ENCODE peak calls at places on chromosomes 1 and 21, in six cellular contexts. N is A549; H is epithelial cell of esophagus; Q is neural progenitor cell; X is heart left ventricle; S is CD8-positive, alpha-beta T cell. K is an unnamed sample.

GRCh38 chr21:34807146-34807880 is 138.5 kb downstream of the CLIC6 start:
- DNase-seq in N (peak), H (peak), Q (no peak), X (no peak), S (peak), K (peak)

GRCh38 chr21:33908760-33909159 is 6.8 kb downstream of the ATP5PO start:
- DNase-seq in N (no peak), H (no peak), Q (no peak), X (no peak), S (no peak), K (no peak)

GRCh38 chr1:6028042-6028895 is 17.4 kb upstream of the KCNAB2 start:
- DNase-seq in N (no peak), H (peak), Q (no peak), X (no peak), S (peak), K (peak)

GRCh38 chr1:244796719-244797406 is 38.6 kb upstream of the COX20 start:
- DNase-seq in N (peak), H (peak), Q (peak), X (peak), S (peak), K (peak)

GRCh38 chr1:210558302-210558701 is 229.6 kb downstream of the HHAT start:
- DNase-seq in N (no peak), H (no peak), Q (no peak), X (peak), S (no peak), K (no peak)

GRCh38 chr21:41762236-41762635 is 4.6 kb downstream of the RIPK4 start:
- DNase-seq in N (no peak), H (no peak), Q (peak), X (no peak), S (no peak), K (no peak)

GRCh38 chr21:37072239-37072987 is 458 bp downstream of the PIGP start:
- DNase-seq in N (peak), H (peak), Q (peak), X (peak), S (peak), K (peak)

GRCh38 chr21:38760017-38760761 is 45.5 kb upstream of the ETS2 start:
- DNase-seq in N (no peak), H (no peak), Q (peak), X (no peak), S (no peak), K (no peak)

GRCh38 chr1:8169364-8170058 is 143.4 kb upstream of the ERRFI1 start:
- DNase-seq in N (peak), H (peak), Q (no peak), X (peak), S (peak), K (peak)

GRCh38 chr1:227765261-227766014 is 30.2 kb downstream of the SNAP47 start:
- DNase-seq in N (no peak), H (no peak), Q (no peak), X (peak), S (no peak), K (no peak)

GRCh38 chr1:12142891-12143630 is 23.7 kb upstream of the TNFRSF1B start:
- DNase-seq in N (no peak), H (no peak), Q (no peak), X (peak), S (no peak), K (no peak)

GRCh38 chr1:161139765-161140164 is 7.3 kb upstream of the DEDD start:
- DNase-seq in N (peak), H (peak), Q (peak), X (no peak), S (peak), K (peak)

GRCh38 chr1:82485591-82486369 is 685.0 kb downstream of the ADGRL2 start:
- DNase-seq in N (no peak), H (peak), Q (peak), X (peak), S (no peak), K (peak)

GRCh38 chr1:227899820-227900449 is 47.8 kb downstream of the WNT9A start:
- DNase-seq in N (no peak), H (no peak), Q (no peak), X (peak), S (peak), K (no peak)

GRCh38 chr21:41847066-41847804 is 31.9 kb downstream of the PRDM15 start:
- DNase-seq in N (no peak), H (no peak), Q (peak), X (no peak), S (no peak), K (no peak)

GRCh38 chr1:233566886-233567285 is 47.0 kb upstream of the KCNK1 start:
- DNase-seq in N (no peak), H (no peak), Q (no peak), X (no peak), S (no peak), K (no peak)

GRCh38 chr1:180636138-180636537 is 4.3 kb downstream of the XPR1 start:
- DNase-seq in N (no peak), H (peak), Q (no peak), X (no peak), S (no peak), K (peak)

GRCh38 chr21:39125752-39126485 is 57.3 kb downstream of the PSMG1 start:
- DNase-seq in N (no peak), H (peak), Q (peak), X (peak), S (no peak), K (peak)

GRCh38 chr1:27355683-27356082 is 11.1 kb downstream of the MAP3K6 start:
- DNase-seq in N (no peak), H (no peak), Q (no peak), X (no peak), S (no peak), K (no peak)

GRCh38 chr21:32520885-32521735 is 64.2 kb downstream of the TCP10L start:
- DNase-seq in N (no peak), H (peak), Q (no peak), X (peak), S (no peak), K (peak)

GRCh38 chr21:45493401-45494001 is 48.7 kb downstream of the SLC19A1 start:
- DNase-seq in N (no peak), H (no peak), Q (no peak), X (no peak), S (no peak), K (no peak)
- TF ChIP-seq CTCF in N (no peak), H (no peak), Q (no peak), X (no peak), S (no peak), K (no peak)

GRCh38 chr1:30522031-30523004 is 201.1 kb downstream of the MATN1 start:
- DNase-seq in N (no peak), H (peak), Q (no peak), X (peak), S (no peak), K (peak)
- H3K4me3 ChIP-seq in N (no peak), H (no peak), Q (no peak), X (no peak), S (no peak), K (no peak)

DNA sequence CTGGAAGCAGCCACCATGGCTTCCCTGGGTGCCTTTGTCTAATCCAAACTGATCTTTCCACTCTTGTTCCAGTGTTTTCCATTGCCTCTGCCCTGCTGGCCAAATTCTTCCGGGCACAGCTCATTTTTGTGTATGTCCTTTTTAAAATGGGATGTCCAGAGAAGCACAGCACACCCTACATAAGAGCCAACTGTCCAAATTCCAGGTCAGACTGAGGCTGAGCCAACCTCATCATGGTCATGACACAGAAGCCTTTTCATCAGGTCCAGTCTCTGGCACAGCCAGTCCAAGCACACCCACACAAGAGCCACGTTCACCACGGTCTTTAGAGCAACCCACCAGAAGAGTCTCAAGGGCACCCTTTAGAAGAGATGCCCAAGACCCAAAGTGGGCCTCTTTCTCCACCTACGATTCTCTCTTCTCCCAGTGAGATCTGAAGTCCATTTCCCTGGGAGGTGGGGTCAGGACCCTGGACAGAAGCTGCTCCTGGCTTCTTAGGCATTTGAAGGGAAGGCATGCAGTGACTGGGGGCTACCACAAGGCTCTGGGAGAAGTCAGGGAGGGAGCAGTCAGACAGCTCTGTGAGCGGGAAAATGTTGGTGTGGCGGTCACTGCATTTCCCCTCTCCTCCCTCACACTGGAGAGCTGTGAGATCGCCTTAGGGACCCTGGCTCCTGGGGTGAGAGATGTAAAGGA is 53.2 kb downstream of the SYT2 start:
- DNase-seq in N (peak), H (peak), Q (peak), X (no peak), S (no peak), K (peak)
- TF ChIP-seq CTCF in N (no peak), H (no peak), Q (peak), X (no peak), S (no peak), K (peak)

DNA sequence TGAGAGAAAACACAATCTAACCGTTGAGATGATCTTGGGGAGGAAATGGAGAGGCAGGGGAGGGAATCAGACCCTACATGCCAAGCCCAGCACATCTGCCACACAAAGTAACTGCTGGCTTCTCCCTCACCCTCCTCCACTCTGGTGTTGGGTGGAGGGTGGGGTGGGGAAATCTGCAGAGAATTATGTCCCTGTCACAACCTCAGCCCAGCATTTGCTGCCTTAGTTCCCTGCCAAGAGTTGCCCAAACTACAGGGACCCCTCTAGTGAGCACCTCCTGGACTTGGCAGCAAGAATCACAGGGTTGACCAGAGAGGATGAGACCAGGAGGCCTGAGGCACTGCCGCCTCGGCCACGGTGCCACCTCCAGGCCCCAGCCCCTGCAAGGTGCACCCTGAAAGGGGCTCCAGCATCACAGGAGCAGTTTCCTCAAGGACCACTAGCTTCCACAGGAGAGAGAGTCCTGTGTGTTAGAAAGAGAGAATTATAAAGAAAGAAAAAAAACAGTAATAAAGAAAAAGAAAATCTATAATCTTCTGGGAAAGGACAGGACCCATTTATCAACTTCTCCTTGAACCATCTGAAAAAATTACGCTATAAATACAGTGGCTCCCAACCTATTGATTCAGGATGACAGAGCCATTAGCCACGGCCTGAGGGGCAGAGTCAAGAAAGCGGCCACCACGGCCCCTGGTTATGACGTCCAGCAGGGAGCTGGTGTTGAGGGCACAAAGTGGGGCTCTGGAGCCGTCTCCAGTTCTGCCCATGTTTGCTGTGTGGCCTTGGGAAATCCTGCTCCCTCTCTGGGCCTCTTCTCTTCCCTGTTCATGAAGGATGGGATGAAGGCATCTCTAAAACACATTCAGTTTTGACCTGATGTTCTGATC is 451.7 kb downstream of the MATN1 start:
- DNase-seq in N (no peak), H (no peak), Q (no peak), X (no peak), S (no peak), K (no peak)
- H3K4me3 ChIP-seq in N (no peak), H (no peak), Q (no peak), X (no peak), S (no peak), K (no peak)

DNA sequence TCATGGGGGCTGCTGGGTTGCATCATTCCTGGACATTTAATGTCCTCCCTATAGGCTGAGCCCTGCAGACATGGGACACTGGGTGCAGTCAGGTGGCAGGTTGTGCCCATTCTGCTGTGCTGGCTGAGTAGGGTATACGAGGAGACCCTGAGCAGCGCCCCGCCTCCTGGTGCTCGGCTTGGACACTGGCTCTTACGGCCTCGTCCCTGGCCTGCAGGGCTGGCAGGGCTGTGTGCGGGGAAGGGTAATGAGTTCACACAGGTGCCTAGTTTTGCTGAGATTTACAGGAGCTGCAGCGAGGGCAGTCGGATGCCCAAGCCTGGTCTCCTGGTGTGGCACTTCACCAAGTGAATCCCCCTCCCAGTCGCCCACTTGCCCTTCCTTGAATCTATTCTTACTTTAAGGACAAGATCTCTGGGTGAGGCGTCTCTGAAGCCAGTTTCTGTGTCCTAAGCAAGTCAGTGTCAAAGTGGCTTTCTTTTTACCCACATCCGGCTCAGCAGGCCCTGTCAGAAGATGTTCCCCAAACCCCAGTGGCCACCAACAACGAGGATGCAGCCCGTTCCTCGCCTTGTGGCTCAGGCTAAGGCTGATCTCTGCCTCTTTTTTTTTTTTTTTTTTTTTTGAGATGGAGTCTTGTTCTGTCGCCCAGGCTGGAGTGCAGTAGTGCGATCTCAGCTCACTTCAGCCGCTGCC is 73.2 kb downstream of the MAN1C1 start:
- DNase-seq in N (no peak), H (no peak), Q (no peak), X (no peak), S (no peak), K (no peak)
- TF ChIP-seq CTCF in N (no peak), H (no peak), Q (no peak), X (no peak), S (no peak), K (no peak)

K was measured in bronchial epithelial cell.